ENCODE peak calls at places on chromosomes 1 and 21, in eight cellular contexts. E is Daoy, A is T1000, Y is fibroblast of the conjunctiva, G is AG10803, Q is GM10248, W is aorta, J is choroid plexus epithelial cell. K is an unnamed sample.

GRCh38 chr1:196063307-196063706 is 544.9 kb downstream of the KCNT2 start:
- DNase-seq in E (no peak), A (no peak), Y (peak; percentile 20), G (peak; percentile 6), Q (no peak), W (no peak), J (peak; percentile 69), K (no peak)

GRCh38 chr1:2377751-2378440 is 13.5 kb downstream of the MORN1 start:
- DNase-seq in E (no peak), A (no peak), Y (no peak), G (no peak), Q (no peak), W (peak; percentile 64), J (no peak), K (peak; percentile 35)

GRCh38 chr1:167542109-167543032 is 11.2 kb downstream of the CREG1 start:
- DNase-seq in E (no peak), A (no peak), Y (no peak), G (no peak), Q (no peak), W (no peak), J (no peak), K (peak; percentile 81)

GRCh38 chr1:2526824-2527552 is 592 bp upstream of the PANK4 start:
- DNase-seq in E (peak; percentile 79), A (no peak), Y (peak; percentile 9), G (peak; percentile 54), Q (peak; percentile 71), W (no peak), J (no peak), K (peak; percentile 60)

GRCh38 chr21:33268736-33269441 is 2.7 kb downstream of the IL10RB start:
- DNase-seq in E (peak; percentile 23), A (no peak), Y (no peak), G (no peak), Q (peak; percentile 63), W (no peak), J (no peak), K (peak; percentile 96)

GRCh38 chr1:94335950-94336349 is 82.2 kb upstream of the ABCD3 start:
- DNase-seq in E (peak; percentile 91), A (peak; percentile 63), Y (peak; percentile 93), G (peak; percentile 93), Q (peak; percentile 35), W (no peak), J (peak; percentile 98), K (peak; percentile 58)

GRCh38 chr1:63878914-63879313 is 105.1 kb downstream of the ROR1 start:
- DNase-seq in E (no peak), A (no peak), Y (no peak), G (no peak), Q (no peak), W (no peak), J (peak; percentile 66), K (no peak)

GRCh38 chr1:103365860-103366569 is 159.5 kb upstream of the RNPC3 start:
- DNase-seq in E (no peak), A (no peak), Y (no peak), G (no peak), Q (no peak), W (no peak), J (no peak), K (no peak)

GRCh38 chr1:68230901-68231626 is 1.3 kb downstream of the WLS start:
- DNase-seq in E (peak; percentile 57), A (peak; percentile 33), Y (no peak), G (no peak), Q (peak; percentile 20), W (peak; percentile 79), J (no peak), K (peak; percentile 49)

GRCh38 chr1:97245682-97246081 is 524.1 kb downstream of the PTBP2 start:
- DNase-seq in E (no peak), A (no peak), Y (peak; percentile 5), G (peak; percentile 38), Q (no peak), W (no peak), J (peak; percentile 74), K (no peak)

GRCh38 chr1:209076688-209077087 is 506.8 kb upstream of the CAMK1G start:
- DNase-seq in E (peak; percentile 41), A (no peak), Y (no peak), G (peak; percentile 10), Q (peak; percentile 33), W (no peak), J (peak; percentile 1), K (no peak)

GRCh38 chr1:78178816-78179215 is 133.1 kb downstream of the GIPC2 start:
- DNase-seq in E (no peak), A (no peak), Y (no peak), G (no peak), Q (no peak), W (no peak), J (no peak), K (no peak)

GRCh38 chr1:79662596-79662995 is 656.1 kb upstream of the ADGRL4 start:
- DNase-seq in E (no peak), A (no peak), Y (no peak), G (no peak), Q (no peak), W (no peak), J (no peak), K (no peak)